ENCODE peak calls at places on chromosomes 12 and 14, in eight cellular contexts. M, Z, C, B, F, T, W and G are unnamed samples. For H3K4me1 and H3K27me3, the result is how much of the 10 kb centered on the place peaks cover.

GRCh38 chr12:21369141-21369980 is 3.3 kb upstream of the IAPP start:
- DNase-seq in M (no peak), Z (no peak), C (no peak), B (no peak), F (no peak), T (no peak), W (no peak), G (no peak)

GRCh38 chr12:4280351-4281163 is 7.0 kb downstream of the CCND2 start:
- DNase-seq in M (no peak), Z (peak), C (no peak), B (no peak), F (peak), T (peak), W (no peak), G (peak)

GRCh38 chr14:30132201-30132600 is 204.6 kb upstream of the PRKD1 start:
- DNase-seq in M (no peak), Z (no peak), C (no peak), B (no peak), F (no peak), T (no peak), W (no peak), G (no peak)

GRCh38 chr12:103205906-103206305 is 248.4 kb downstream of the ASCL1 start:
- DNase-seq in M (no peak), Z (no peak), C (no peak), B (no peak), F (no peak), T (no peak), W (no peak), G (no peak)

GRCh38 chr12:81759215-81759991 is at the start of gene PPFIA2:
- DNase-seq in M (no peak), Z (peak), C (peak), B (peak), F (no peak), T (peak), W (peak), G (peak)

GRCh38 chr12:127785535-127785934 is 481.4 kb upstream of the TMEM132C start:
- DNase-seq in M (no peak), Z (no peak), C (no peak), B (no peak), F (no peak), T (no peak), W (no peak), G (peak)

GRCh38 chr12:6146509-6146908 is 22.0 kb upstream of the VWF start:
- DNase-seq in M (no peak), Z (no peak), C (no peak), B (no peak), F (no peak), T (no peak), W (no peak), G (no peak)

GRCh38 chr12:129605666-129606065 is 298.2 kb downstream of the TMEM132D start:
- DNase-seq in M (no peak), Z (no peak), C (no peak), B (no peak), F (no peak), T (no peak), W (no peak), G (no peak)

GRCh38 chr12:131054345-131055092 is 100.8 kb downstream of the ADGRD1 start:
- DNase-seq in M (no peak), Z (no peak), C (no peak), B (no peak), F (peak), T (no peak), W (no peak), G (no peak)

GRCh38 chr14:87409401-87409800 is 583.6 kb downstream of the GALC start:
- DNase-seq in M (no peak), Z (no peak), C (no peak), B (no peak), F (no peak), T (no peak), W (peak), G (no peak)

DNA sequence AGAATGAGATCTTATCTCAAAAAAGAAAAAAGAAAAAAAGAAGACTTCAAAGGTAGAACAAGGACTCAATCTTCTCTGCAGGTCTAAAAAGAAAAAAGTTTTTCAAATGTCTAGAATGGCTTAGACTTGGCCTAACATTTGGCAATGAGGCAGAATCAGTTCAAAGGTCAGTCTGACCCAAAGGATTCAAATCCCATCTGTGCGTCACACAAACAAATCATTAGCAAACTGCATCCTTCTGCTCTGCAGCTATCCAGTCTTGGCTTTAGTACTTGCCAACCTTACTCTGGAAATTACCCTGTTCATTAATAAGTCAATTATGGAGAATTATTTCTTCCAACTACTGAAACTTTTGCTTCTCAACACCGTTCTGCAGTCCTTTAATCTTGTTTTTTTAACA is 3.1 kb downstream of the YAF2 start:
- DNase-seq in M (no peak), Z (no peak), C (no peak), B (no peak), F (no peak), T (no peak), W (peak), G (no peak)
- H3K4me1 ChIP-seq in M (under half), Z (under half), C (under half), B (under half), F (under half), T (under half), W (under half), G (under half)

GRCh38 chr14:77181603-77182437 is at the start of gene TMEM63C:
- DNase-seq in M (peak), Z (no peak), C (peak), B (peak), F (peak), T (no peak), W (no peak), G (no peak)

GRCh38 chr14:77184396-77185092 is 2.9 kb downstream of the TMEM63C start:
- DNase-seq in M (no peak), Z (no peak), C (no peak), B (peak), F (no peak), T (no peak), W (no peak), G (no peak)

GRCh38 chr14:77185093-77185465 is 3.5 kb downstream of the TMEM63C start:
- DNase-seq in M (no peak), Z (no peak), C (no peak), B (no peak), F (no peak), T (no peak), W (no peak), G (no peak)

GRCh38 chr14:77181124-77181602 is 435 bp upstream of the TMEM63C start:
- DNase-seq in M (no peak), Z (no peak), C (no peak), B (no peak), F (no peak), T (no peak), W (no peak), G (no peak)

GRCh38 chr14:77183896-77184295 is 2.3 kb downstream of the TMEM63C start:
- DNase-seq in M (no peak), Z (no peak), C (no peak), B (no peak), F (no peak), T (no peak), W (no peak), G (no peak)
- H3K27me3 ChIP-seq in M (under half), Z (under half), C (under half), B (under half), F (under half), T (under half), W (under half), G (under half)

DNA sequence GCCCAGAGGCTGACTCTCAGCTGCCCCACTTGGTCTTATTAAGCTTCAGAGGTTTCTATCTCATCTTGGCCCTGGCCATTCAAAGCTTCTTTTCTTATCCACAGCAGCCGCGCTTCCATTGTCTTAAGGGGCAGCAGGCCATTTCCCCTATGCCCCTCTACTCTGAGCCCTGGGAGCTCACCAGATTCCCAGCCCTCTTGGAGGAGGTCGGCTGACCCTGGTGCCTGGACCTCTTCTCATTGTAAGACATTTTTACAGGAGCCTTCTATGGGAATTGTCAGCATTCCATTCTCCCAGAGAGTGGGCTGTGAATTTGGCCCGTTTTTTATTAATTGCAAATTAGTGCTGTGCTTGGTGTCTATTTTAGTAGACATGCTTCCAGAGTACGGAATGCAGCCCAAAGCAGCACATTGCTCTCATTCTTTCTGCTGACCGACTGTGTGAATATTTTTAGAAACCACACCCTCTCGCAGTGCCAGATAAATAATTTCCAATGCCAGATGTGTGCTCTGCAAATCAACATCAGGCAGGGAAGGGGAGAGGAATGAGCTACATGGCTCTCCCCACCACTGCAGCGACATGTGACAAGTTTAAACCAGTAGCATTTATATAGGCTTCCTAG is 58.5 kb downstream of the NUAK1 start:
- DNase-seq in M (no peak), Z (no peak), C (no peak), B (peak), F (no peak), T (no peak), W (peak), G (no peak)
- H3K4me1 ChIP-seq in M (under half), Z (under half), C (under half), B (under half), F (under half), T (under half), W (under half), G (under half)

DNA sequence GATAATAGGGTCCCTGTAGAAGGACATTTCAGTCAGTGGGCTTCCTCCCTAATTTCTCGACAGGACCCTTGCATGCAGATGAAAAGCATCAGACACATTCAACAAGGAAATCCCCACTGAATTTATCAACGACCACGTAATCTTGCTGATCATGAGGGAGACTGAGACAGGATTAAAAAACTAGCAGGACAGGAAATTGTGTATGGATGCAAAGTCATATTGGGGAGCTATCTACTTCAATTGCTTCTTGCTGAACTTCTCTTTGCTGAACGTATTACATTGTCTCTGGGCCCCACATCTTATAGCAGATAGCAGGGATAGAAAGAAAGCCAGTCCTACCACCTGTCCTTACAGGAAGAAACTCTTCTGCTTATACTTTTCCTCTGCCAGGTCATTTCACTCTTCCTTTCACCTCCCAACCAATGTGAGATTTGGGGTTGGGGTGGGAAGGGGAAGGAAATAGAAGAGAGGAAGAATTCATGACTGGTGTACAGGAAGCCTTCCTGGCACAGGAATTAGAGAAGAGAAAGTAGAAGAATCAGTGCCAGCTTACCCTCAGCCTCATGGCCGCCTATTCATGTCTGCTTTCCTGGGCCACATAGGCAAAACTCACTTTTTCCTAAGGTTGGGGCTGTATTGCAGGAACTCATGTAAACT is 333.3 kb downstream of the ZFP36L1 start:
- DNase-seq in M (no peak), Z (no peak), C (no peak), B (no peak), F (no peak), T (no peak), W (no peak), G (no peak)
- H3K27me3 ChIP-seq in M (under half), Z (under half), C (under half), B (under half), F (under half), T (under half), W (under half), G (under half)

GRCh38 chr14:85315891-85316290 is 214.1 kb upstream of the FLRT2 start:
- DNase-seq in M (no peak), Z (no peak), C (no peak), B (no peak), F (no peak), T (no peak), W (no peak), G (no peak)
- H3K4me1 ChIP-seq in M (under half), Z (under half), C (under half), B (under half), F (under half), T (under half), W (under half), G (under half)

GRCh38 chr12:53984901-53985357 is at the start of gene HOXC10:
- DNase-seq in M (peak), Z (peak), C (peak), B (peak), F (peak), T (peak), W (peak), G (peak)
- H3K27me3 ChIP-seq in M (half or more), Z (half or more), C (half or more), B (half or more), F (under half), T (under half), W (half or more), G (under half)

DNA sequence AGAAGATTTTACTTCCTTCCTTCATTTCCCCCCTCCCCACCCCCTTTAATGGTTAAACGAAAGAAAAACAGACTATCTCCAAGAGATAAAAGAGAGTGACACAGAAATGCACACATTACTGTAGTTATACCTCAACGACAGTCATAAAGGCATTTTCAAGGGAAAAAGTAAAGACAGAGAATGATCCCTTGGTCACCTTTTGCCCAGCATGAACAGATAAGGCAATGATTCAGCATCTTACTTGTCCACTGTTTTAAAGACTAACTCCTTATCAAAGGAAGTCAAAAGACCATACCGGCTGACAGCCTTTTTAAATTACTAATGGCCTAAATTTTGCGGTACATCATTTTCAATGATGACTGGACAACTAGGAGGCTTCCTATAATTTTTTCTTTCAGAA is 326.6 kb downstream of the PAWR start:
- DNase-seq in M (no peak), Z (no peak), C (no peak), B (no peak), F (no peak), T (no peak), W (no peak), G (no peak)
- H3K4me1 ChIP-seq in M (under half), Z (under half), C (under half), B (under half), F (under half), T (under half), W (under half), G (under half)

GRCh38 chr14:60653388-60653690 is 4.1 kb upstream of the SIX1 start:
- DNase-seq in M (no peak), Z (no peak), C (no peak), B (no peak), F (no peak), T (no peak), W (no peak), G (no peak)
- H3K27me3 ChIP-seq in M (under half), Z (half or more), C (half or more), B (half or more), F (half or more), T (under half), W (under half), G (under half)

GRCh38 chr12:53497461-53497860 is 1.8 kb downstream of the MAP3K12 start:
- DNase-seq in M (no peak), Z (peak), C (no peak), B (no peak), F (no peak), T (no peak), W (no peak), G (no peak)

GRCh38 chr12:53499261-53500118 is at the start of gene MAP3K12:
- DNase-seq in M (peak), Z (peak), C (peak), B (peak), F (peak), T (peak), W (peak), G (peak)

GRCh38 chr12:53498235-53498630 is 1.0 kb downstream of the MAP3K12 start:
- DNase-seq in M (no peak), Z (no peak), C (no peak), B (no peak), F (no peak), T (no peak), W (no peak), G (no peak)

GRCh38 chr12:53495903-53496751 is 3.1 kb downstream of the MAP3K12 start:
- DNase-seq in M (no peak), Z (peak), C (no peak), B (peak), F (no peak), T (peak), W (peak), G (peak)

DNA sequence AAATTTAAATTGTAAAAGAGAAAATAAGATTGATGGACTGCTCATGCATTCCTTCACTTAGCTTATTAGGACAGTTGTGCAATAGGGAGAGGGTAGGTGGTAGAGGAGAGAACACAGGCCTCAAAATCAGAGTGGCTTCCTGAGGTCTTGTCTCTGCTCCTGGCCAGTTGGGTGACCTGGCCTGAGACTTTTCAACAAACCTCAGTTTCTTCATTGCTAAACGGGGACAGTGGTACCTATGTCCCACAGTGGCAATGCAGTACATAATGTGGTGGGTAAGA is 2.6 kb downstream of the MAP3K12 start:
- DNase-seq in M (no peak), Z (no peak), C (no peak), B (no peak), F (no peak), T (no peak), W (no peak), G (no peak)
- H3K4me1 ChIP-seq in M (under half), Z (half or more), C (under half), B (under half), F (under half), T (under half), W (under half), G (under half)

GRCh38 chr12:175759-176158 is 38.2 kb downstream of the SLC6A12 start:
- DNase-seq in M (no peak), Z (no peak), C (no peak), B (no peak), F (no peak), T (no peak), W (no peak), G (no peak)

GRCh38 chr12:176321-177181 is 37.4 kb downstream of the SLC6A12 start:
- DNase-seq in M (no peak), Z (no peak), C (no peak), B (no peak), F (peak), T (no peak), W (peak), G (no peak)

GRCh38 chr12:177980-178714 is 35.8 kb downstream of the SLC6A12 start:
- DNase-seq in M (no peak), Z (no peak), C (no peak), B (no peak), F (no peak), T (no peak), W (no peak), G (no peak)

GRCh38 chr12:178715-179109 is 35.2 kb downstream of the SLC6A12 start:
- DNase-seq in M (no peak), Z (no peak), C (no peak), B (no peak), F (no peak), T (no peak), W (no peak), G (peak)

DNA sequence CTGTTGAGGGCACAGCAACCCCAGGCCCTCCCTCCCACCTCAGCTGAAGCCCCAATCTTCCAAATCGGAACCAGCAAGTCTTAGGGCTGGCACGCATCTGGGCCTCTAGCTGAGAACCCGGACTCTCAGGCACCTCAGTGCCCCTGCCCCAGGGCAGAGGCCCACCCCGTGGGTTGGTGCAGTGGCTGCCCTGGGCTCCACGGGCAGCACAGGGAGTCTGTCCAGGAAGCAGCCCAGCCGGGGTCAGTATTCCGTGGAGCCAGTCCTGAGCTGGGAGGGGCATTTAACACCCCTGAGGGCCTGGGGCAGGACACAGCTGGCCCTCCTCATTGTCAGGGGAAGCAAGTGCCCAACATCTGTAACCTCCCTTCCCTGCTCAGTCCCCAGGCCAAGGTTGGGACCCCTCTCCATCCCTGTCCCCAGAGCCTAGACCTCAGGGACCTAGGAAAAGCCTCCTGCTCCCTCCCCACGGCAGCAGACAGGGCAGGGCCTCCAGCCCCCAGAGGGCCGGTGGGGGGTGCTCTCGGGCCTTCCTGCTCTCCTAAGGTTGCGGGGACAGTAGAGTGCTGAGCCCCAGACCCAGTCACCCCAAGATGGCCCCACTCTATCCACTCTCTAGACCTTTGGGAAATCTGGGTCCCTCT is 36.5 kb downstream of the SLC6A12 start:
- DNase-seq in M (no peak), Z (no peak), C (no peak), B (no peak), F (no peak), T (no peak), W (no peak), G (no peak)
- H3K27me3 ChIP-seq in M (under half), Z (under half), C (under half), B (under half), F (under half), T (under half), W (under half), G (under half)